ENCODE peak calls at places on chromosomes 11 and 22, in eight cellular contexts. C, P, W, V, R, L, B and O are unnamed samples.

GRCh38 chr11:65793625-65794400 is 7.0 kb downstream of the OVOL1 start:
- DNase-seq in C (no peak), P (no peak), W (no peak), V (no peak), R (no peak), L (no peak), B (no peak), O (no peak)

GRCh38 chr11:78417175-78417887 is at the start of gene GAB2:
- DNase-seq in C (no peak), P (no peak), W (no peak), V (peak; percentile 3), R (no peak), L (no peak), B (no peak), O (no peak)

GRCh38 chr11:28072321-28072720 is 35.6 kb downstream of the KIF18A start:
- DNase-seq in C (no peak), P (no peak), W (no peak), V (no peak), R (no peak), L (no peak), B (peak; percentile 67), O (no peak)

GRCh38 chr11:13168281-13168680 is 109.3 kb upstream of the BMAL1 start:
- DNase-seq in C (no peak), P (no peak), W (no peak), V (no peak), R (no peak), L (no peak), B (no peak), O (no peak)

GRCh38 chr11:116990061-116990473 is 108.2 kb downstream of the SIK3 start:
- DNase-seq in C (no peak), P (no peak), W (no peak), V (no peak), R (peak; percentile 66), L (peak; percentile 31), B (peak; percentile 35), O (no peak)

GRCh38 chr22:30340911-30341685 is 14.4 kb upstream of the TBC1D10A start:
- DNase-seq in C (no peak), P (peak; percentile 84), W (no peak), V (no peak), R (no peak), L (no peak), B (no peak), O (no peak)

GRCh38 chr11:34926101-34926830 is 9.8 kb downstream of the PDHX start:
- DNase-seq in C (no peak), P (no peak), W (no peak), V (no peak), R (no peak), L (peak; percentile 18), B (peak; percentile 74), O (peak; percentile 5)

GRCh38 chr11:127044535-127044934 is 44.0 kb upstream of the KIRREL3 start:
- DNase-seq in C (no peak), P (no peak), W (no peak), V (no peak), R (no peak), L (no peak), B (no peak), O (no peak)

GRCh38 chr22:30875481-30876215 is 92.9 kb downstream of the MORC2 start:
- DNase-seq in C (no peak), P (peak; percentile 51), W (no peak), V (no peak), R (no peak), L (no peak), B (no peak), O (no peak)

GRCh38 chr11:119709638-119710346 is 19.2 kb downstream of the NECTIN1 start:
- DNase-seq in C (no peak), P (peak; percentile 80), W (peak; percentile 67), V (no peak), R (peak; percentile 71), L (peak; percentile 36), B (peak; percentile 61), O (peak; percentile 77)

GRCh38 chr22:30234786-30235470 is 11.6 kb downstream of the LIF start:
- DNase-seq in C (no peak), P (no peak), W (no peak), V (no peak), R (no peak), L (peak; percentile 54), B (peak; percentile 98), O (no peak)

GRCh38 chr11:32487270-32487669 is 51.9 kb upstream of the WT1 start:
- DNase-seq in C (no peak), P (no peak), W (no peak), V (no peak), R (no peak), L (no peak), B (no peak), O (peak; percentile 6)

GRCh38 chr11:94653561-94653960 is 86.4 kb downstream of the PIWIL4 start:
- DNase-seq in C (no peak), P (no peak), W (no peak), V (no peak), R (no peak), L (no peak), B (no peak), O (no peak)

GRCh38 chr22:43289551-43289963 is 53.6 kb downstream of the SCUBE1 start:
- DNase-seq in C (no peak), P (no peak), W (no peak), V (no peak), R (no peak), L (no peak), B (peak; percentile 51), O (no peak)

GRCh38 chr11:58524232-58525036 is 16.5 kb upstream of the OR5B21 start:
- DNase-seq in C (peak; percentile 21), P (peak; percentile 55), W (peak; percentile 63), V (no peak), R (peak; percentile 70), L (peak; percentile 37), B (peak; percentile 86), O (peak; percentile 31)

GRCh38 chr11:82864268-82864667 is 36.0 kb downstream of the PRCP start:
- DNase-seq in C (no peak), P (peak; percentile 83), W (peak; percentile 31), V (no peak), R (no peak), L (no peak), B (peak; percentile 87), O (peak; percentile 63)

GRCh38 chr11:118435233-118435892 is 929 bp upstream of the KMT2A start:
- DNase-seq in C (peak; percentile 47), P (peak; percentile 66), W (peak; percentile 81), V (peak; percentile 16), R (no peak), L (no peak), B (peak; percentile 38), O (peak; percentile 96)

GRCh38 chr11:88304352-88304751 is 33.2 kb downstream of the CTSC start:
- DNase-seq in C (no peak), P (no peak), W (no peak), V (no peak), R (no peak), L (no peak), B (no peak), O (no peak)

GRCh38 chr11:45021692-45022130 is 71.0 kb upstream of the TP53I11 start:
- DNase-seq in C (no peak), P (no peak), W (peak; percentile 35), V (no peak), R (no peak), L (peak; percentile 59), B (no peak), O (peak; percentile 30)

GRCh38 chr11:104036603-104037394 is at the start of gene DDI1:
- DNase-seq in C (no peak), P (no peak), W (no peak), V (no peak), R (no peak), L (no peak), B (no peak), O (no peak)

GRCh38 chr11:76598426-76598839 is 72.1 kb downstream of the LRRC32 start:
- DNase-seq in C (no peak), P (no peak), W (peak; percentile 47), V (no peak), R (no peak), L (no peak), B (peak; percentile 73), O (peak; percentile 69)

GRCh38 chr11:16804104-16804947 is 65.9 kb downstream of the C11orf58 start:
- DNase-seq in C (no peak), P (no peak), W (no peak), V (no peak), R (no peak), L (no peak), B (peak; percentile 44), O (no peak)

GRCh38 chr11:1387961-1388762 is 1.6 kb upstream of the BRSK2 start:
- DNase-seq in C (no peak), P (no peak), W (peak; percentile 11), V (no peak), R (no peak), L (no peak), B (no peak), O (no peak)

GRCh38 chr11:59918494-59918893 is 19.7 kb upstream of the OOSP1 start:
- DNase-seq in C (no peak), P (no peak), W (no peak), V (no peak), R (no peak), L (peak; percentile 53), B (peak; percentile 1), O (no peak)